ENCODE peak calls at places on chromosome 11, in four cellular contexts. C is body of pancreas, M is dorsolateral prefrontal cortex, D is adipocyte. G is an unnamed sample.

GRCh38 chr11:73269353-73270088 is 2.6 kb upstream of the P2RY6 start:
- DNase-seq in C (no peak), M (no peak), D (no peak), G (no peak)

GRCh38 chr11:81030186-81030585 is 1589.4 kb upstream of the TENM4 start:
- DNase-seq in C (no peak), M (no peak), D (no peak), G (no peak)

GRCh38 chr11:73950869-73951710 is at the start of gene DNAJB13:
- DNase-seq in C (peak; percentile 49), M (peak; percentile 60), D (peak; percentile 18), G (peak; percentile 40)

GRCh38 chr11:83971063-83971462 is 684.9 kb upstream of the CCDC90B start:
- DNase-seq in C (peak; percentile 12), M (peak; percentile 40), D (no peak), G (peak; percentile 2)

GRCh38 chr11:34916810-34917780 is 677 bp downstream of the PDHX start:
- DNase-seq in C (no peak), M (no peak), D (peak; percentile 59), G (peak; percentile 54)

GRCh38 chr11:10930224-10930960 is 72.5 kb upstream of the ZBED5 start:
- DNase-seq in C (peak; percentile 18), M (no peak), D (no peak), G (peak; percentile 43)

GRCh38 chr11:93166194-93166593 is 31.6 kb downstream of the SLC36A4 start:
- DNase-seq in C (no peak), M (no peak), D (no peak), G (no peak)

GRCh38 chr11:15764329-15764728 is 592.0 kb downstream of the SOX6 start:
- DNase-seq in C (no peak), M (no peak), D (no peak), G (no peak)

GRCh38 chr11:118621071-118621815 is 13.8 kb downstream of the PHLDB1 start:
- DNase-seq in C (peak; percentile 71), M (peak; percentile 84), D (peak; percentile 93), G (peak; percentile 81)

GRCh38 chr11:110294509-110294908 is 1.9 kb downstream of the RDX start:
- DNase-seq in C (no peak), M (no peak), D (no peak), G (no peak)

GRCh38 chr11:37533087-37533486 is 935.1 kb upstream of the RAG2 start:
- DNase-seq in C (no peak), M (no peak), D (no peak), G (no peak)

GRCh38 chr11:1759151-1759850 is 4.4 kb downstream of the CTSD start:
- DNase-seq in C (no peak), M (no peak), D (no peak), G (no peak)

GRCh38 chr11:34266090-34266912 is 91.5 kb downstream of the ABTB2 start:
- DNase-seq in C (no peak), M (peak; percentile 50), D (peak; percentile 93), G (peak; percentile 95)

DNA sequence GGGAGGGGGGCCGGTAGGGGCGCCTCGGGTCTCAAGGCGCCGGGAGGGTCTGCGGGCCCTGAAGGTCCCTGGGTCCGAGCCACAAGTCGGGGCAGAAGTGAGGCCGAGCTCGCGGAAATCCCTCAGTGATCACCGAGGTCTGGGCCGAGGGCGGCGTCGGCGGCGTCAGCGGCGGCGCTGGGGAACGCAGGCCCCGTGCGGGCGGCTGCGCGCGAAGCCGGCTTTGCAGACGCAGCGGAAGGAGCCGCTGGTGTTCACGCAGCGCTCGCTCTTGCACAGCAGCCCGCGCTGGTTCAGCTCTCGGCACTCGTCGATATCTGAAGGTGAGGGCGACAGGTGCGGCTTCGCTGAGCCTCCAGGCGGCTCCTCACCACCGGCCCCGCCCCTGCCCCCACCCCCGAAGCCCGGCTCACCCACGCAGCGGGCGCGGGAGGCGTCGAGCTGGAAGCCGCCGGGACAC is 14.1 kb downstream of the SCYL1 start:
- DNase-seq in C (no peak), M (no peak), D (no peak), G (no peak)
- H3K4me3 ChIP-seq in C (no peak overlapping the region), M (peak overlapping the region; percentile 68), D (no peak overlapping the region), G (no peak overlapping the region)

DNA sequence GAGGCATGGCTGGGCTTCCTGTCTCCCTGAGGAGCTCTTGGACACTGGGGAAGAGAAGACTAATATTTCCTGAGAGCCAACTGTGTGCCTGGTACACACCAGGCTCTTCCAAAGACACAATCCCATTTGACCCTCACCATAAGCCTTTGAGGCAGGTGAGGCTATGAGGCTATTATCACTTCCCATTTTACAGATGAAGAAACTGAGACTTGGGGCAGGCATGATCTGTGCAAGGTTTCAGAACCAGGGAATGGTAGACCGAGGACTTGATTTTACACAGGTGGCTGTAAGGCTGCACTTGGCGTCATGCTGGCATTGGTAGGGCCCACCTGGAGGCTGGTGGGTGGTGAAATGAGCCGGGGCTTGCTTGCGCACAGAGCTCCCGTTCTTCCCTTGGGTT is 90.8 kb downstream of the LRRC32 start:
- DNase-seq in C (no peak), M (no peak), D (no peak), G (no peak)
- H3K4me3 ChIP-seq in C (no peak overlapping the region), M (no peak overlapping the region), D (no peak overlapping the region), G (no peak overlapping the region)

GRCh38 chr11:61768376-61769076 is 16.1 kb downstream of the MYRF start:
- DNase-seq in C (no peak), M (no peak), D (no peak), G (no peak)
- H3K4me3 ChIP-seq in C (no peak overlapping the region), M (no peak overlapping the region), D (no peak overlapping the region), G (no peak overlapping the region)

GRCh38 chr11:64095286-64095825 is 59.6 kb downstream of the FLRT1 start:
- DNase-seq in C (no peak), M (no peak), D (no peak), G (no peak)

GRCh38 chr11:64096835-64097234 is 61.1 kb downstream of the FLRT1 start:
- DNase-seq in C (no peak), M (peak; percentile 52), D (no peak), G (no peak)

GRCh38 chr11:64094463-64095223 is 58.9 kb downstream of the FLRT1 start:
- DNase-seq in C (no peak), M (peak; percentile 57), D (no peak), G (peak; percentile 43)

GRCh38 chr11:64097468-64098317 is 62.0 kb downstream of the FLRT1 start:
- DNase-seq in C (no peak), M (peak; percentile 47), D (no peak), G (no peak)

DNA sequence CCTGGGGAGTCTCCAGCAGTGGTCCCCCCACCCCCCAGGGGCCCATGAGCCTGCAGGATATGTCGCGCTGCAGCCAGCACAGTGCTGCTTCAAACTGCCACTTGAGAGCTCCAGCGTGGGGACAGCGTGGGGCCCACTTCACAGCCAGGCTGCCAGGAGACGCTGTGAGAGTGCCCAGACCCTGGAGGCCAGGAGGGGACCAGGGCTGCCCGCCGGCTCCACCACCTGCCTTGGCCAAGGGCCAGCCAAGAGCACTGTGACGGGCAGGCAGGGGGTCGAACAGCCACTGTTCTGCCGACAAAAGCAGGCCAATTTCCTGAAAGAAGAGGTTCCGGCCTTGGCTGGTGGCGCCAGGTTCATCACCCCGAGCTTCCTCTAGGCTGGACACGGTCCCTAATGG is 60.2 kb downstream of the FLRT1 start:
- DNase-seq in C (no peak), M (no peak), D (no peak), G (no peak)
- H3K4me3 ChIP-seq in C (no peak overlapping the region), M (no peak overlapping the region), D (no peak overlapping the region), G (no peak overlapping the region)

GRCh38 chr11:20110908-20111669 is 49.2 kb downstream of the DBX1 start:
- DNase-seq in C (peak; percentile 64), M (peak; percentile 47), D (peak; percentile 73), G (peak; percentile 86)

GRCh38 chr11:20114588-20114987 is 45.7 kb downstream of the DBX1 start:
- DNase-seq in C (no peak), M (no peak), D (no peak), G (no peak)

GRCh38 chr11:20111871-20112270 is 48.4 kb downstream of the DBX1 start:
- DNase-seq in C (no peak), M (no peak), D (no peak), G (peak; percentile 58)

GRCh38 chr11:20113147-20113435 is 47.2 kb downstream of the DBX1 start:
- DNase-seq in C (peak; percentile 31), M (no peak), D (no peak), G (peak; percentile 32)

GRCh38 chr11:20112291-20113146 is 47.8 kb downstream of the DBX1 start:
- DNase-seq in C (peak; percentile 89), M (peak; percentile 73), D (peak; percentile 94), G (peak; percentile 95)
- H3K4me3 ChIP-seq in C (no peak overlapping the region), M (peak overlapping the region; percentile 11), D (no peak overlapping the region), G (no peak overlapping the region)

GRCh38 chr11:44728491-44728910 is 1.7 kb downstream of the TSPAN18 start:
- DNase-seq in C (no peak), M (no peak), D (no peak), G (no peak)
- H3K4me3 ChIP-seq in C (no peak overlapping the region), M (no peak overlapping the region), D (no peak overlapping the region), G (no peak overlapping the region)

GRCh38 chr11:95228081-95228859 is 2.7 kb downstream of the SESN3 start:
- DNase-seq in C (no peak), M (no peak), D (peak; percentile 58), G (peak; percentile 43)
- H3K4me3 ChIP-seq in C (no peak overlapping the region), M (peak overlapping the region; percentile 88), D (peak overlapping the region; percentile 96), G (peak overlapping the region; percentile 86)

GRCh38 chr11:46026616-46027293 is 94.5 kb downstream of the PHF21A start:
- DNase-seq in C (no peak), M (peak; percentile 26), D (peak; percentile 77), G (peak; percentile 60)
- H3K4me3 ChIP-seq in C (no peak overlapping the region), M (no peak overlapping the region), D (no peak overlapping the region), G (no peak overlapping the region)

GRCh38 chr11:62592216-62592815 is 993 bp upstream of the TUT1 start:
- DNase-seq in C (no peak), M (no peak), D (no peak), G (no peak)
- H3K4me3 ChIP-seq in C (no peak overlapping the region), M (peak overlapping the region; percentile 94), D (peak overlapping the region; percentile 92), G (peak overlapping the region; percentile 67)

G was measured in fibroblast of the aortic adventitia.